ENCODE peak calls at places on chromosomes 2 and 18, in eight cellular contexts. One of them, this sample, is unnamed.

GRCh38 chr2:2108189-2108588 is 222.9 kb downstream of the MYT1L start:
- DNase-seq in GM23248: no peak
- DNase-seq in HCT116: no peak
- DNase-seq in hepatocyte: no peak
- DNase-seq in SK-N-SH: no peak
- DNase-seq in PC-3: no peak
- DNase-seq in OCI-LY7: no peak
- DNase-seq in GM23338: no peak
- DNase-seq in this sample: no peak

GRCh38 chr18:30106356-30106755 is 936.2 kb downstream of the DSC3 start:
- DNase-seq in SK-N-SH: no peak
- DNase-seq in HCT116: no peak
- DNase-seq in GM23338: no peak
- DNase-seq in OCI-LY7: no peak
- DNase-seq in GM23248: peak; percentile 21
- DNase-seq in PC-3: peak; percentile 96
- DNase-seq in hepatocyte: no peak
- DNase-seq in this sample: no peak

GRCh38 chr18:51226068-51226467 is 28.6 kb upstream of the MEX3C start:
- DNase-seq in hepatocyte: no peak
- DNase-seq in SK-N-SH: no peak
- DNase-seq in GM23338: no peak
- DNase-seq in HCT116: no peak
- DNase-seq in PC-3: no peak
- DNase-seq in GM23248: no peak
- DNase-seq in OCI-LY7: no peak
- DNase-seq in this sample: no peak

GRCh38 chr2:147792966-147793617 is 51.7 kb upstream of the ACVR2A start:
- DNase-seq in SK-N-SH: no peak
- DNase-seq in GM23248: peak; percentile 34
- DNase-seq in GM23338: no peak
- DNase-seq in hepatocyte: no peak
- DNase-seq in PC-3: no peak
- DNase-seq in HCT116: no peak
- DNase-seq in OCI-LY7: no peak
- DNase-seq in this sample: no peak

GRCh38 chr2:148602918-148603561 is 41.5 kb upstream of the EPC2 start:
- DNase-seq in hepatocyte: no peak
- DNase-seq in SK-N-SH: no peak
- DNase-seq in PC-3: no peak
- DNase-seq in GM23248: no peak
- DNase-seq in GM23338: no peak
- DNase-seq in OCI-LY7: no peak
- DNase-seq in HCT116: no peak
- DNase-seq in this sample: no peak

GRCh38 chr2:7915302-7916200 is 766.3 kb upstream of the ID2 start:
- DNase-seq in OCI-LY7: no peak
- DNase-seq in HCT116: no peak
- DNase-seq in SK-N-SH: no peak
- DNase-seq in PC-3: no peak
- DNase-seq in GM23338: peak; percentile 27
- DNase-seq in GM23248: peak; percentile 50
- DNase-seq in hepatocyte: peak; percentile 13
- DNase-seq in this sample: no peak

GRCh38 chr2:97806738-97807618 is 93.6 kb downstream of the ZAP70 start:
- DNase-seq in hepatocyte: peak; percentile 88
- DNase-seq in GM23338: peak; percentile 88
- DNase-seq in PC-3: peak; percentile 78
- DNase-seq in OCI-LY7: peak; percentile 79
- DNase-seq in HCT116: peak; percentile 45
- DNase-seq in SK-N-SH: peak; percentile 74
- DNase-seq in GM23248: peak; percentile 91
- DNase-seq in this sample: peak; percentile 65

GRCh38 chr2:51782874-51783765 is 751.2 kb upstream of the NRXN1 start:
- DNase-seq in OCI-LY7: no peak
- DNase-seq in GM23248: peak; percentile 39
- DNase-seq in SK-N-SH: no peak
- DNase-seq in HCT116: peak; percentile 29
- DNase-seq in GM23338: no peak
- DNase-seq in hepatocyte: peak; percentile 17
- DNase-seq in PC-3: peak; percentile 74
- DNase-seq in this sample: peak; percentile 83

GRCh38 chr2:169086893-169087467 is 17.6 kb downstream of the DHRS9 start:
- DNase-seq in PC-3: peak; percentile 85
- DNase-seq in GM23338: no peak
- DNase-seq in HCT116: no peak
- DNase-seq in OCI-LY7: no peak
- DNase-seq in SK-N-SH: no peak
- DNase-seq in hepatocyte: no peak
- DNase-seq in GM23248: no peak
- DNase-seq in this sample: no peak
- H3K27ac ChIP-seq in PC-3: peak overlapping the region; percentile 58
- H3K27ac ChIP-seq in GM23338: no peak overlapping the region
- H3K27ac ChIP-seq in HCT116: no peak overlapping the region
- H3K27ac ChIP-seq in OCI-LY7: no peak overlapping the region
- H3K27ac ChIP-seq in SK-N-SH: no peak overlapping the region
- H3K27ac ChIP-seq in hepatocyte: no peak overlapping the region
- H3K27ac ChIP-seq in GM23248: no peak overlapping the region
- H3K27ac ChIP-seq in this sample: no peak overlapping the region

GRCh38 chr18:55421612-55422381 is 166.2 kb downstream of the TCF4 start:
- DNase-seq in GM23248: peak; percentile 77
- DNase-seq in OCI-LY7: peak; percentile 45
- DNase-seq in hepatocyte: no peak
- DNase-seq in SK-N-SH: no peak
- DNase-seq in HCT116: no peak
- DNase-seq in GM23338: no peak
- DNase-seq in PC-3: no peak
- DNase-seq in this sample: no peak

GRCh38 chr18:55419132-55419938 is 168.7 kb downstream of the TCF4 start:
- DNase-seq in PC-3: no peak
- DNase-seq in hepatocyte: no peak
- DNase-seq in SK-N-SH: no peak
- DNase-seq in GM23248: peak; percentile 36
- DNase-seq in GM23338: peak; percentile 53
- DNase-seq in HCT116: no peak
- DNase-seq in OCI-LY7: no peak
- DNase-seq in this sample: no peak

GRCh38 chr18:55419939-55420664 is 167.9 kb downstream of the TCF4 start:
- DNase-seq in PC-3: no peak
- DNase-seq in OCI-LY7: no peak
- DNase-seq in hepatocyte: no peak
- DNase-seq in HCT116: no peak
- DNase-seq in GM23338: no peak
- DNase-seq in GM23248: peak; percentile 65
- DNase-seq in SK-N-SH: no peak
- DNase-seq in this sample: no peak

GRCh38 chr18:55420977-55421611 is 166.9 kb downstream of the TCF4 start:
- DNase-seq in GM23338: no peak
- DNase-seq in hepatocyte: no peak
- DNase-seq in HCT116: no peak
- DNase-seq in PC-3: no peak
- DNase-seq in SK-N-SH: no peak
- DNase-seq in GM23248: peak; percentile 20
- DNase-seq in OCI-LY7: no peak
- DNase-seq in this sample: no peak

DNA sequence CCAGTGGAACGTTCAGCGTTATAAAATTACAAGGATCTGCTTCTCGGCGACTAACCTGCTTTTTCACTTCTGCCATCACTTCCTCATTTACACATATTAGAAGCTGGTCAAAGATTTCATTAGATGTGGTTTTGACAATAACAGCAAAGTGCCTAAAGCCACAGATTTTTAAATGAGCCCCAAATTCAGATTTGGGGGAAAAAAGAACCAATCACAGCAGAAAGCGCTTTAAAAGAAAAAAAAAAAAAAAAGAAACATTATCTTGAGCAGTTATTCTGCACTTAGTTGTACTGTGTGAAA is 167.4 kb downstream of the TCF4 start:
- DNase-seq in HCT116: no peak
- DNase-seq in GM23248: no peak
- DNase-seq in SK-N-SH: no peak
- DNase-seq in PC-3: no peak
- DNase-seq in hepatocyte: no peak
- DNase-seq in OCI-LY7: peak; percentile 59
- DNase-seq in GM23338: no peak
- DNase-seq in this sample: no peak
- TF ChIP-seq EZH2phosphoT487 in HCT116: no peak
- TF ChIP-seq EZH2phosphoT487 in GM23248: no peak
- TF ChIP-seq EZH2phosphoT487 in SK-N-SH: no peak
- TF ChIP-seq EZH2phosphoT487 in PC-3: no peak
- TF ChIP-seq EZH2phosphoT487 in hepatocyte: no peak
- TF ChIP-seq EZH2phosphoT487 in OCI-LY7: no peak
- TF ChIP-seq EZH2phosphoT487 in GM23338: no peak
- TF ChIP-seq EZH2phosphoT487 in this sample: no peak

GRCh38 chr2:10062931-10063365 is 17.3 kb downstream of the CYS1 start:
- DNase-seq in hepatocyte: no peak
- DNase-seq in GM23248: no peak
- DNase-seq in SK-N-SH: no peak
- DNase-seq in PC-3: no peak
- DNase-seq in GM23338: no peak
- DNase-seq in OCI-LY7: no peak
- DNase-seq in HCT116: no peak
- DNase-seq in this sample: no peak

GRCh38 chr2:10059552-10060335 is 16.4 kb downstream of the KLF11 start:
- DNase-seq in GM23338: no peak
- DNase-seq in SK-N-SH: peak; percentile 68
- DNase-seq in PC-3: no peak
- DNase-seq in HCT116: no peak
- DNase-seq in hepatocyte: no peak
- DNase-seq in OCI-LY7: no peak
- DNase-seq in GM23248: no peak
- DNase-seq in this sample: no peak

GRCh38 chr2:10063566-10063965 is 16.6 kb downstream of the CYS1 start:
- DNase-seq in HCT116: no peak
- DNase-seq in GM23338: no peak
- DNase-seq in GM23248: no peak
- DNase-seq in SK-N-SH: no peak
- DNase-seq in OCI-LY7: no peak
- DNase-seq in PC-3: no peak
- DNase-seq in hepatocyte: no peak
- DNase-seq in this sample: no peak

GRCh38 chr2:10059016-10059351 is 15.6 kb downstream of the KLF11 start:
- DNase-seq in hepatocyte: no peak
- DNase-seq in PC-3: no peak
- DNase-seq in GM23338: no peak
- DNase-seq in HCT116: no peak
- DNase-seq in SK-N-SH: no peak
- DNase-seq in OCI-LY7: no peak
- DNase-seq in GM23248: no peak
- DNase-seq in this sample: no peak

GRCh38 chr2:10061221-10061925 is 18.0 kb downstream of the KLF11 start:
- DNase-seq in hepatocyte: no peak
- DNase-seq in OCI-LY7: no peak
- DNase-seq in SK-N-SH: no peak
- DNase-seq in GM23248: no peak
- DNase-seq in GM23338: no peak
- DNase-seq in HCT116: no peak
- DNase-seq in PC-3: no peak
- DNase-seq in this sample: no peak
- H3K27ac ChIP-seq in hepatocyte: no peak overlapping the region
- H3K27ac ChIP-seq in OCI-LY7: no peak overlapping the region
- H3K27ac ChIP-seq in SK-N-SH: no peak overlapping the region
- H3K27ac ChIP-seq in GM23248: no peak overlapping the region
- H3K27ac ChIP-seq in GM23338: no peak overlapping the region
- H3K27ac ChIP-seq in HCT116: no peak overlapping the region
- H3K27ac ChIP-seq in PC-3: no peak overlapping the region
- H3K27ac ChIP-seq in this sample: no peak overlapping the region

DNA sequence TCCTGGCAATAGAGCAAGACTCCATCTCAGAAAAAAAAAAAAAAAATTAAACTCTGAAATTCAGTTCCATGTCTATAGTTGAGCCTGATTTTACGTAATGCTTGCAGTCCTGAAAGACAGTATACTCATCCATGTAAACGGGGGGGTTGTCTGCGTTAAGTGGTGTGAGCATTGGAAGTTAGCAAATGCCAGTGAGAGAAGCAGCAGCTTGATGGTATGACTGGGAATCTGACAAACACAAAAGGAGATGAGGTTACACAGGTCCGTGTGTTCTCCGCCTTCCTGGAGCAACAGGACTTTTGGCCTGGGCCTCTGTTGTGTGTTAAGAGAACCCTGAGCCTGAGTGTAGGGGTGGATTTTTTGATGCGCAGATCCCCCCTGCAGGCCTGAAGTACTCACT is 82.9 kb downstream of the PRKCE start:
- DNase-seq in hepatocyte: no peak
- DNase-seq in SK-N-SH: no peak
- DNase-seq in GM23248: no peak
- DNase-seq in PC-3: no peak
- DNase-seq in GM23338: no peak
- DNase-seq in OCI-LY7: no peak
- DNase-seq in HCT116: no peak
- DNase-seq in this sample: no peak
- TF ChIP-seq EZH2phosphoT487 in hepatocyte: no peak
- TF ChIP-seq EZH2phosphoT487 in SK-N-SH: no peak
- TF ChIP-seq EZH2phosphoT487 in GM23248: no peak
- TF ChIP-seq EZH2phosphoT487 in PC-3: no peak
- TF ChIP-seq EZH2phosphoT487 in GM23338: no peak
- TF ChIP-seq EZH2phosphoT487 in OCI-LY7: no peak
- TF ChIP-seq EZH2phosphoT487 in HCT116: no peak
- TF ChIP-seq EZH2phosphoT487 in this sample: no peak

GRCh38 chr18:3138274-3138975 is 81.3 kb downstream of the MYOM1 start:
- DNase-seq in hepatocyte: no peak
- DNase-seq in GM23248: no peak
- DNase-seq in OCI-LY7: no peak
- DNase-seq in SK-N-SH: no peak
- DNase-seq in GM23338: no peak
- DNase-seq in PC-3: no peak
- DNase-seq in HCT116: no peak
- DNase-seq in this sample: no peak
- H3K27ac ChIP-seq in hepatocyte: peak overlapping the region; percentile 13
- H3K27ac ChIP-seq in GM23248: no peak overlapping the region
- H3K27ac ChIP-seq in OCI-LY7: no peak overlapping the region
- H3K27ac ChIP-seq in SK-N-SH: no peak overlapping the region
- H3K27ac ChIP-seq in GM23338: no peak overlapping the region
- H3K27ac ChIP-seq in PC-3: no peak overlapping the region
- H3K27ac ChIP-seq in HCT116: no peak overlapping the region
- H3K27ac ChIP-seq in this sample: no peak overlapping the region

This sample was measured in MM.1S.